ENCODE peak calls at places on chromosome 16, in seven cellular contexts. One of them, this sample, is unnamed.

GRCh38 chr16:8959921-8960787 is 3.6 kb downstream of the USP7 start:
- DNase-seq in NCI-H1417: no peak
- DNase-seq in breast epithelium: no peak
- DNase-seq in PC-9: no peak
- DNase-seq in kidney epithelial cell: no peak
- DNase-seq in NCI-H510A treated with DMSO at 0.1 percent for 48 hours: no peak
- DNase-seq in NCI-H1105 treated with DMSO at 0.1 percent for 48 hours: no peak
- DNase-seq in this sample: no peak

GRCh38 chr16:13873835-13874438 is 46.0 kb upstream of the ERCC4 start:
- DNase-seq in breast epithelium: no peak
- DNase-seq in PC-9: no peak
- DNase-seq in kidney epithelial cell: no peak
- DNase-seq in NCI-H1417: no peak
- DNase-seq in NCI-H510A treated with DMSO at 0.1 percent for 48 hours: no peak
- DNase-seq in NCI-H1105 treated with DMSO at 0.1 percent for 48 hours: peak
- DNase-seq in this sample: peak

GRCh38 chr16:1899641-1900451 is 18.4 kb downstream of the HS3ST6 start:
- DNase-seq in NCI-H510A treated with DMSO at 0.1 percent for 48 hours: no peak
- DNase-seq in breast epithelium: no peak
- DNase-seq in NCI-H1105 treated with DMSO at 0.1 percent for 48 hours: peak
- DNase-seq in PC-9: no peak
- DNase-seq in NCI-H1417: peak
- DNase-seq in kidney epithelial cell: no peak
- DNase-seq in this sample: peak

GRCh38 chr16:48659940-48660339 is 50.0 kb upstream of the N4BP1 start:
- DNase-seq in NCI-H1417: no peak
- DNase-seq in breast epithelium: no peak
- DNase-seq in NCI-H1105 treated with DMSO at 0.1 percent for 48 hours: no peak
- DNase-seq in NCI-H510A treated with DMSO at 0.1 percent for 48 hours: no peak
- DNase-seq in kidney epithelial cell: no peak
- DNase-seq in PC-9: no peak
- DNase-seq in this sample: no peak

GRCh38 chr16:54437921-54438320 is 151.3 kb upstream of the IRX3 start:
- DNase-seq in NCI-H510A treated with DMSO at 0.1 percent for 48 hours: no peak
- DNase-seq in breast epithelium: no peak
- DNase-seq in PC-9: no peak
- DNase-seq in kidney epithelial cell: no peak
- DNase-seq in NCI-H1105 treated with DMSO at 0.1 percent for 48 hours: no peak
- DNase-seq in NCI-H1417: no peak
- DNase-seq in this sample: no peak

GRCh38 chr16:79639576-79640311 is 39.2 kb upstream of the MAF start:
- DNase-seq in NCI-H1105 treated with DMSO at 0.1 percent for 48 hours: no peak
- DNase-seq in NCI-H1417: no peak
- DNase-seq in NCI-H510A treated with DMSO at 0.1 percent for 48 hours: peak
- DNase-seq in PC-9: peak
- DNase-seq in breast epithelium: no peak
- DNase-seq in kidney epithelial cell: no peak
- DNase-seq in this sample: no peak

GRCh38 chr16:20023190-20023589 is 50.5 kb downstream of the GPR139 start:
- DNase-seq in NCI-H1105 treated with DMSO at 0.1 percent for 48 hours: no peak
- DNase-seq in kidney epithelial cell: no peak
- DNase-seq in NCI-H510A treated with DMSO at 0.1 percent for 48 hours: no peak
- DNase-seq in PC-9: no peak
- DNase-seq in breast epithelium: no peak
- DNase-seq in NCI-H1417: no peak
- DNase-seq in this sample: no peak

GRCh38 chr16:64892843-64893242 is 229.0 kb downstream of the CDH11 start:
- DNase-seq in NCI-H1105 treated with DMSO at 0.1 percent for 48 hours: no peak
- DNase-seq in NCI-H510A treated with DMSO at 0.1 percent for 48 hours: no peak
- DNase-seq in NCI-H1417: no peak
- DNase-seq in kidney epithelial cell: peak
- DNase-seq in PC-9: no peak
- DNase-seq in breast epithelium: no peak
- DNase-seq in this sample: no peak

GRCh38 chr16:81748476-81749198 is 30.5 kb upstream of the PLCG2 start:
- DNase-seq in NCI-H510A treated with DMSO at 0.1 percent for 48 hours: no peak
- DNase-seq in kidney epithelial cell: no peak
- DNase-seq in NCI-H1105 treated with DMSO at 0.1 percent for 48 hours: no peak
- DNase-seq in breast epithelium: no peak
- DNase-seq in NCI-H1417: no peak
- DNase-seq in PC-9: no peak
- DNase-seq in this sample: no peak

GRCh38 chr16:80107900-80108299 is 432.9 kb upstream of the DYNLRB2 start:
- DNase-seq in NCI-H1105 treated with DMSO at 0.1 percent for 48 hours: no peak
- DNase-seq in PC-9: peak
- DNase-seq in NCI-H1417: no peak
- DNase-seq in breast epithelium: no peak
- DNase-seq in kidney epithelial cell: no peak
- DNase-seq in NCI-H510A treated with DMSO at 0.1 percent for 48 hours: no peak
- DNase-seq in this sample: no peak

GRCh38 chr16:3358884-3359283 is 3.2 kb downstream of the OR2C1 start:
- DNase-seq in kidney epithelial cell: no peak
- DNase-seq in breast epithelium: no peak
- DNase-seq in PC-9: no peak
- DNase-seq in NCI-H510A treated with DMSO at 0.1 percent for 48 hours: no peak
- DNase-seq in NCI-H1105 treated with DMSO at 0.1 percent for 48 hours: no peak
- DNase-seq in NCI-H1417: no peak
- DNase-seq in this sample: no peak

GRCh38 chr16:630815-631405 is at the start of gene WFIKKN1:
- DNase-seq in kidney epithelial cell: no peak
- DNase-seq in NCI-H1417: no peak
- DNase-seq in NCI-H1105 treated with DMSO at 0.1 percent for 48 hours: no peak
- DNase-seq in breast epithelium: no peak
- DNase-seq in NCI-H510A treated with DMSO at 0.1 percent for 48 hours: no peak
- DNase-seq in PC-9: no peak
- DNase-seq in this sample: no peak

GRCh38 chr16:87340198-87340597 is 23.0 kb upstream of the C16orf95 start:
- DNase-seq in NCI-H1105 treated with DMSO at 0.1 percent for 48 hours: no peak
- DNase-seq in NCI-H510A treated with DMSO at 0.1 percent for 48 hours: no peak
- DNase-seq in kidney epithelial cell: no peak
- DNase-seq in NCI-H1417: no peak
- DNase-seq in PC-9: no peak
- DNase-seq in breast epithelium: no peak
- DNase-seq in this sample: no peak

GRCh38 chr16:86854895-86855294 is 276.5 kb downstream of the FOXL1 start:
- DNase-seq in NCI-H510A treated with DMSO at 0.1 percent for 48 hours: no peak
- DNase-seq in PC-9: no peak
- DNase-seq in NCI-H1417: no peak
- DNase-seq in breast epithelium: no peak
- DNase-seq in kidney epithelial cell: no peak
- DNase-seq in NCI-H1105 treated with DMSO at 0.1 percent for 48 hours: no peak
- DNase-seq in this sample: no peak

GRCh38 chr16:66035096-66035495 is 331.4 kb upstream of the CDH5 start:
- DNase-seq in NCI-H1105 treated with DMSO at 0.1 percent for 48 hours: no peak
- DNase-seq in PC-9: no peak
- DNase-seq in breast epithelium: no peak
- DNase-seq in NCI-H510A treated with DMSO at 0.1 percent for 48 hours: no peak
- DNase-seq in kidney epithelial cell: no peak
- DNase-seq in NCI-H1417: no peak
- DNase-seq in this sample: no peak

GRCh38 chr16:66568355-66568754 is 2.1 kb downstream of the CMTM1 start:
- DNase-seq in NCI-H1105 treated with DMSO at 0.1 percent for 48 hours: no peak
- DNase-seq in breast epithelium: no peak
- DNase-seq in kidney epithelial cell: no peak
- DNase-seq in NCI-H510A treated with DMSO at 0.1 percent for 48 hours: no peak
- DNase-seq in NCI-H1417: no peak
- DNase-seq in PC-9: no peak
- DNase-seq in this sample: no peak

GRCh38 chr16:82192665-82193064 is 22.6 kb upstream of the MPHOSPH6 start:
- DNase-seq in NCI-H1417: no peak
- DNase-seq in NCI-H510A treated with DMSO at 0.1 percent for 48 hours: no peak
- DNase-seq in kidney epithelial cell: no peak
- DNase-seq in NCI-H1105 treated with DMSO at 0.1 percent for 48 hours: no peak
- DNase-seq in breast epithelium: no peak
- DNase-seq in PC-9: no peak
- DNase-seq in this sample: no peak

GRCh38 chr16:23062524-23062923 is 86.7 kb downstream of the USP31 start:
- DNase-seq in kidney epithelial cell: no peak
- DNase-seq in PC-9: no peak
- DNase-seq in NCI-H1417: no peak
- DNase-seq in NCI-H510A treated with DMSO at 0.1 percent for 48 hours: no peak
- DNase-seq in NCI-H1105 treated with DMSO at 0.1 percent for 48 hours: no peak
- DNase-seq in breast epithelium: no peak
- DNase-seq in this sample: no peak

GRCh38 chr16:69115361-69115760 is 9.9 kb downstream of the HAS3 start:
- DNase-seq in kidney epithelial cell: no peak
- DNase-seq in NCI-H510A treated with DMSO at 0.1 percent for 48 hours: no peak
- DNase-seq in NCI-H1417: no peak
- DNase-seq in NCI-H1105 treated with DMSO at 0.1 percent for 48 hours: no peak
- DNase-seq in PC-9: no peak
- DNase-seq in breast epithelium: no peak
- DNase-seq in this sample: no peak

GRCh38 chr16:85221810-85222150 is 109.5 kb upstream of the CIBAR2 start:
- DNase-seq in breast epithelium: no peak
- DNase-seq in NCI-H510A treated with DMSO at 0.1 percent for 48 hours: no peak
- DNase-seq in PC-9: no peak
- DNase-seq in NCI-H1105 treated with DMSO at 0.1 percent for 48 hours: no peak
- DNase-seq in NCI-H1417: no peak
- DNase-seq in kidney epithelial cell: no peak
- DNase-seq in this sample: peak

GRCh38 chr16:20660325-20660724 is 37.2 kb downstream of the ACSM1 start:
- DNase-seq in NCI-H1105 treated with DMSO at 0.1 percent for 48 hours: no peak
- DNase-seq in kidney epithelial cell: no peak
- DNase-seq in NCI-H510A treated with DMSO at 0.1 percent for 48 hours: no peak
- DNase-seq in NCI-H1417: no peak
- DNase-seq in breast epithelium: no peak
- DNase-seq in PC-9: no peak
- DNase-seq in this sample: no peak

GRCh38 chr16:57600048-57600835 is 28.2 kb upstream of the ADGRG1 start:
- DNase-seq in NCI-H510A treated with DMSO at 0.1 percent for 48 hours: peak
- DNase-seq in breast epithelium: no peak
- DNase-seq in NCI-H1105 treated with DMSO at 0.1 percent for 48 hours: peak
- DNase-seq in kidney epithelial cell: no peak
- DNase-seq in PC-9: no peak
- DNase-seq in NCI-H1417: peak
- DNase-seq in this sample: peak

GRCh38 chr16:12999368-12999767 is 98.0 kb downstream of the SHISA9 start:
- DNase-seq in kidney epithelial cell: no peak
- DNase-seq in NCI-H1417: no peak
- DNase-seq in NCI-H510A treated with DMSO at 0.1 percent for 48 hours: no peak
- DNase-seq in breast epithelium: no peak
- DNase-seq in PC-9: no peak
- DNase-seq in NCI-H1105 treated with DMSO at 0.1 percent for 48 hours: no peak
- DNase-seq in this sample: no peak

GRCh38 chr16:5036228-5037156 is 2.8 kb upstream of the NAGPA start:
- DNase-seq in NCI-H510A treated with DMSO at 0.1 percent for 48 hours: no peak
- DNase-seq in NCI-H1105 treated with DMSO at 0.1 percent for 48 hours: no peak
- DNase-seq in PC-9: no peak
- DNase-seq in breast epithelium: no peak
- DNase-seq in kidney epithelial cell: no peak
- DNase-seq in NCI-H1417: no peak
- DNase-seq in this sample: no peak

GRCh38 chr16:85479972-85480726 is 133.0 kb upstream of the GSE1 start:
- DNase-seq in PC-9: peak
- DNase-seq in breast epithelium: no peak
- DNase-seq in kidney epithelial cell: no peak
- DNase-seq in NCI-H1105 treated with DMSO at 0.1 percent for 48 hours: no peak
- DNase-seq in NCI-H510A treated with DMSO at 0.1 percent for 48 hours: peak
- DNase-seq in NCI-H1417: peak
- DNase-seq in this sample: no peak

GRCh38 chr16:11307639-11308492 is 26.7 kb upstream of the PRM1 start:
- DNase-seq in NCI-H1105 treated with DMSO at 0.1 percent for 48 hours: no peak
- DNase-seq in NCI-H510A treated with DMSO at 0.1 percent for 48 hours: peak
- DNase-seq in breast epithelium: no peak
- DNase-seq in NCI-H1417: no peak
- DNase-seq in PC-9: no peak
- DNase-seq in kidney epithelial cell: no peak
- DNase-seq in this sample: no peak

GRCh38 chr16:78184554-78185183 is 85.2 kb downstream of the WWOX start:
- DNase-seq in NCI-H510A treated with DMSO at 0.1 percent for 48 hours: peak
- DNase-seq in NCI-H1105 treated with DMSO at 0.1 percent for 48 hours: peak
- DNase-seq in kidney epithelial cell: peak
- DNase-seq in PC-9: no peak
- DNase-seq in NCI-H1417: peak
- DNase-seq in breast epithelium: no peak
- DNase-seq in this sample: peak

GRCh38 chr16:81457326-81458133 is 12.9 kb downstream of the CMIP start:
- DNase-seq in breast epithelium: no peak
- DNase-seq in PC-9: no peak
- DNase-seq in kidney epithelial cell: peak
- DNase-seq in NCI-H1417: no peak
- DNase-seq in NCI-H1105 treated with DMSO at 0.1 percent for 48 hours: no peak
- DNase-seq in NCI-H510A treated with DMSO at 0.1 percent for 48 hours: no peak
- DNase-seq in this sample: no peak